ENCODE peak calls at places on chromosome 15, in nine cellular contexts. T is AG09319, L is SK-N-SH, R is heart left ventricle, S is glutamatergic neuron, C is PC-3, P is natural killer cell, H is WERI-Rb-1, I is EL. Z is an unnamed sample.

GRCh38 chr15:55742498-55742926 is 440 bp downstream of the PRTG start:
- DNase-seq in T (no peak), L (no peak), R (peak; percentile 19), S (no peak), C (no peak), P (no peak), H (peak; percentile 50), I (peak; percentile 46), Z (no peak)

GRCh38 chr15:43093026-43093425 is 12.8 kb downstream of the UBR1 start:
- DNase-seq in T (no peak), L (no peak), R (no peak), S (no peak), C (no peak), P (no peak), H (no peak), I (peak; percentile 62), Z (no peak)

GRCh38 chr15:101288905-101289513 is 6.0 kb downstream of the SNRPA1 start:
- DNase-seq in T (no peak), L (peak; percentile 55), R (no peak), S (no peak), C (peak; percentile 68), P (no peak), H (no peak), I (peak; percentile 49), Z (no peak)

GRCh38 chr15:101140697-101141065 is 111.2 kb downstream of the CHSY1 start:
- DNase-seq in T (no peak), L (no peak), R (no peak), S (no peak), C (no peak), P (no peak), H (no peak), I (no peak), Z (no peak)

GRCh38 chr15:68012911-68013310 is 41.2 kb upstream of the PIAS1 start:
- DNase-seq in T (no peak), L (no peak), R (no peak), S (no peak), C (no peak), P (no peak), H (no peak), I (no peak), Z (no peak)

GRCh38 chr15:25670025-25670554 is 193.0 kb downstream of the ATP10A start:
- DNase-seq in T (no peak), L (peak; percentile 61), R (peak; percentile 81), S (peak; percentile 77), C (no peak), P (no peak), H (peak; percentile 82), I (peak; percentile 37), Z (no peak)

GRCh38 chr15:74725845-74726773 is 781 bp upstream of the CYP1A1 start:
- DNase-seq in T (peak; percentile 10), L (peak; percentile 79), R (peak; percentile 21), S (peak; percentile 69), C (peak; percentile 17), P (peak; percentile 28), H (peak; percentile 56), I (peak; percentile 41), Z (peak; percentile 77)

GRCh38 chr15:48627260-48627969 is 18.1 kb downstream of the FBN1 start:
- DNase-seq in T (no peak), L (no peak), R (no peak), S (no peak), C (peak; percentile 40), P (no peak), H (no peak), I (peak; percentile 88), Z (no peak)

GRCh38 chr15:75531041-75531450 is 48.1 kb downstream of the PTPN9 start:
- DNase-seq in T (no peak), L (no peak), R (peak; percentile 57), S (no peak), C (peak; percentile 29), P (no peak), H (no peak), I (peak; percentile 18), Z (no peak)

GRCh38 chr15:101521563-101521962 is 32.1 kb upstream of the PCSK6 start:
- DNase-seq in T (no peak), L (no peak), R (no peak), S (no peak), C (no peak), P (no peak), H (no peak), I (no peak), Z (no peak)

Z was measured in type B pancreatic cell.